ENCODE peak calls at places on chromosomes 16 and 17, in five cellular contexts. Q, R, E, O and P are unnamed samples.

GRCh38 chr17:73151888-73152633 is 12.7 kb upstream of the SSTR2 start:
- DNase-seq in Q (no peak), R (no peak), E (no peak), O (no peak), P (no peak)

GRCh38 chr17:62017912-62018311 is 47.2 kb downstream of the MED13 start:
- DNase-seq in Q (no peak), R (no peak), E (no peak), O (no peak), P (no peak)

GRCh38 chr17:3923466-3924190 is 7.4 kb upstream of the P2RX1 start:
- DNase-seq in Q (no peak), R (no peak), E (no peak), O (no peak), P (no peak)

GRCh38 chr17:4833941-4834501 is 881 bp downstream of the MINK1 start:
- DNase-seq in Q (peak), R (peak), E (no peak), O (peak), P (no peak)

GRCh38 chr17:54372071-54372720 is 528.5 kb upstream of the TOM1L1 start:
- DNase-seq in Q (no peak), R (no peak), E (no peak), O (no peak), P (no peak)

GRCh38 chr17:16877102-16877501 is 94.8 kb downstream of the TNFRSF13B start:
- DNase-seq in Q (no peak), R (no peak), E (no peak), O (no peak), P (no peak)

GRCh38 chr17:80475949-80476876 is at the start of gene NPTX1:
- DNase-seq in Q (no peak), R (no peak), E (no peak), O (no peak), P (no peak)

GRCh38 chr16:72995151-72995881 is 52.6 kb downstream of the ZFHX3 start:
- DNase-seq in Q (peak), R (no peak), E (no peak), O (no peak), P (no peak)

GRCh38 chr16:89615596-89616090 is 2.2 kb downstream of the DPEP1 start:
- DNase-seq in Q (no peak), R (no peak), E (peak), O (no peak), P (no peak)

GRCh38 chr17:34981538-34982241 is 1.4 kb downstream of the LIG3 start:
- DNase-seq in Q (no peak), R (no peak), E (no peak), O (no peak), P (no peak)

GRCh38 chr17:28598799-28599310 is at the start of gene SPAG5:
- DNase-seq in Q (peak), R (peak), E (peak), O (peak), P (peak)

GRCh38 chr17:74930535-74931036 is 5.1 kb upstream of the OTOP3 start:
- DNase-seq in Q (no peak), R (no peak), E (no peak), O (no peak), P (no peak)

GRCh38 chr16:72400257-72401078 is 228.5 kb upstream of the PMFBP1 start:
- DNase-seq in Q (peak), R (peak), E (no peak), O (no peak), P (no peak)

DNA sequence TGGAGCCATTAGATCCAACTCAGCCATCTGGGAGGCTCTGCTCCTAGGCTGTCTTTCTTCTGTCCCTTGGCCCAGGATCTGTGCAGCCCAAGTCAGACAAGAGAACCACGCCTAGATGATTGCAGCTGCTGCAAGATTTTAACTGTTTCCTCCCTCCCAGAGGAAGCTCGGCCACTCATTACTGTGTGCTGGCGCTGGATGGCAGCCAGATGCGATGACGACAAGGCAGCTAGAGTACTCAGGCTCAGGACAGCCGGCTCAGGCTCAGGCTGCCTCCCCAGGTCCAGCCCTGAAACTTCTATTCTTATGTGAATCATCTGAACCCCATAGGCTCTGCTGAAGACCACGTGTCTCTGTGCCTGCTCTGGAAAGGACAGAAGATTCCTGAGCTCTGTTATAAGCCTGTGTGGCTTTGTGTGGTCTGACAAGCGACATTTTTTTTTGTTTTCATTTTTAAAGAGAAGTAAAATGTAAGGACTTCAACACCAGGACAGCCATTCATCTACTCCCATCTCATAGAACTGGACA is 32.1 kb upstream of the FBXW10B start:
- DNase-seq in Q (peak), R (peak), E (peak), O (peak), P (peak)
- TF ChIP-seq CTCF in Q (no peak), R (no peak), E (no peak), O (no peak), P (no peak)

GRCh38 chr16:29662729-29663019 is 373 bp upstream of the SPN start:
- DNase-seq in Q (peak), R (no peak), E (no peak), O (no peak), P (no peak)
- H3K4me3 ChIP-seq in Q (peak), R (no peak), E (no peak), O (no peak), P (no peak)

DNA sequence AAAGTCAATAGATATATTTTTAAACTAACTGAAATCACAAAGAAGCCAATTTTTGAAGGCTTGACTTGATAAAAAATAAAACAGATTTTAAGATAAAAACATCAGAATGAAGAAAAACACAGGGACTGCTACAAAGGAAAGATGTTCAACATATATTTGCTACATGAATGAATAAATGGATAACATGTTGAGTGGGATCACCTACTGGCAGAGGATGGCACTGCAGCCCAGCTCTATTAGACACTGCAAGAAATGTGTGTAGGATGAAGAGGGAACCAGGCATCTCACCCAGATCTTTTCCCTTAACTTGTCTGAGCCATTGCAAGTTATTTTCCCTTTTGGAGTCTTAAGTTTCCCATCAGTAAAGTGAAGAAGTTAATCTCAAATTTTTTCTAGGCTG is 4.2 kb downstream of the AIPL1 start:
- DNase-seq in Q (no peak), R (no peak), E (no peak), O (no peak), P (no peak)
- TF ChIP-seq CTCF in Q (peak), R (peak), E (no peak), O (no peak), P (peak)

GRCh38 chr17:59757881-59758385 is 50.5 kb downstream of the VMP1 start:
- DNase-seq in Q (no peak), R (no peak), E (no peak), O (no peak), P (no peak)

GRCh38 chr17:59762826-59763374 is 55.4 kb downstream of the VMP1 start:
- DNase-seq in Q (no peak), R (no peak), E (no peak), O (no peak), P (no peak)

GRCh38 chr17:59761385-59762021 is 54.0 kb downstream of the VMP1 start:
- DNase-seq in Q (no peak), R (no peak), E (no peak), O (no peak), P (peak)

GRCh38 chr17:59762022-59762825 is 54.8 kb downstream of the VMP1 start:
- DNase-seq in Q (no peak), R (no peak), E (no peak), O (no peak), P (no peak)

GRCh38 chr17:59760164-59760563 is 52.7 kb downstream of the VMP1 start:
- DNase-seq in Q (no peak), R (no peak), E (no peak), O (no peak), P (no peak)
- H3K4me3 ChIP-seq in Q (no peak), R (no peak), E (no peak), O (no peak), P (no peak)

GRCh38 chr17:50956750-50957523 is 90.8 kb upstream of the TOB1 start:
- DNase-seq in Q (peak), R (no peak), E (peak), O (peak), P (no peak)
- TF ChIP-seq CTCF in Q (peak), R (peak), E (peak), O (peak), P (peak)

GRCh38 chr17:77083547-77083946 is 57.2 kb upstream of the SEC14L1 start:
- DNase-seq in Q (peak), R (no peak), E (no peak), O (no peak), P (no peak)

GRCh38 chr17:77087650-77088454 is 52.9 kb upstream of the SEC14L1 start:
- DNase-seq in Q (no peak), R (no peak), E (no peak), O (no peak), P (no peak)

GRCh38 chr17:77088455-77089117 is 52.2 kb upstream of the SEC14L1 start:
- DNase-seq in Q (peak), R (peak), E (peak), O (peak), P (peak)

GRCh38 chr17:77086433-77087010 is 54.2 kb upstream of the SEC14L1 start:
- DNase-seq in Q (peak), R (no peak), E (peak), O (peak), P (no peak)

GRCh38 chr17:77085916-77086432 is 54.8 kb upstream of the SEC14L1 start:
- DNase-seq in Q (peak), R (no peak), E (no peak), O (no peak), P (no peak)
- H3K4me3 ChIP-seq in Q (no peak), R (no peak), E (no peak), O (no peak), P (no peak)